ENCODE peak calls at places on chromosomes 2 and 18, in ten cellular contexts. I is K562, H is fibroblast of mammary gland, X is A673, L is A549, M is colonic mucosa, A is lower lobe of right lung, D is AG04450, J is GM12878, K is GM06990. F is an unnamed sample.
A peak's percentile ranks its signal among the peaks of the same experiment; 100 is the strongest.

GRCh38 chr2:228629251-228629650 is 447.8 kb upstream of the SPHKAP start:
- DNase-seq in I (no peak), H (no peak), X (no peak), L (no peak), M (no peak), A (no peak), D (no peak), J (no peak), K (no peak), F (no peak)

GRCh38 chr2:10575566-10576300 is 114.0 kb downstream of the NOL10 start:
- DNase-seq in I (no peak), H (peak; percentile 95), X (no peak), L (peak; percentile 41), M (no peak), A (no peak), D (peak; percentile 30), J (no peak), K (no peak), F (peak; percentile 51)

GRCh38 chr2:224449212-224450147 is 47.6 kb upstream of the FAM124B start:
- DNase-seq in I (no peak), H (peak; percentile 31), X (peak; percentile 38), L (peak; percentile 41), M (no peak), A (no peak), D (no peak), J (no peak), K (no peak), F (peak; percentile 11)

GRCh38 chr2:157326683-157327082 is 1.1 kb upstream of the ERMN start:
- DNase-seq in I (no peak), H (no peak), X (no peak), L (no peak), M (no peak), A (no peak), D (no peak), J (no peak), K (no peak), F (no peak)

GRCh38 chr18:12281861-12282260 is 26.2 kb upstream of the TUBB6 start:
- DNase-seq in I (no peak), H (no peak), X (no peak), L (no peak), M (no peak), A (no peak), D (no peak), J (no peak), K (no peak), F (no peak)

GRCh38 chr2:95552911-95553310 is 38.9 kb upstream of the TRIM43 start:
- DNase-seq in I (no peak), H (peak; percentile 24), X (no peak), L (no peak), M (no peak), A (no peak), D (no peak), J (no peak), K (no peak), F (no peak)

GRCh38 chr2:237901932-237902846 is 42.8 kb downstream of the RAMP1 start:
- DNase-seq in I (no peak), H (no peak), X (no peak), L (no peak), M (no peak), A (peak; percentile 42), D (no peak), J (no peak), K (no peak), F (no peak)

GRCh38 chr18:33577688-33578370 is at the start of gene ASXL3:
- DNase-seq in I (no peak), H (no peak), X (peak; percentile 20), L (no peak), M (peak; percentile 64), A (peak; percentile 52), D (no peak), J (no peak), K (no peak), F (no peak)

GRCh38 chr2:197306691-197307030 is 3.9 kb downstream of the ANKRD44 start:
- DNase-seq in I (no peak), H (no peak), X (no peak), L (no peak), M (no peak), A (peak; percentile 55), D (no peak), J (no peak), K (no peak), F (no peak)

GRCh38 chr2:143759455-143759854 is 630.2 kb downstream of the ARHGAP15 start:
- DNase-seq in I (no peak), H (no peak), X (no peak), L (no peak), M (no peak), A (no peak), D (no peak), J (no peak), K (no peak), F (no peak)

GRCh38 chr18:48940854-48941531 is 9.8 kb downstream of the SMAD7 start:
- DNase-seq in I (no peak), H (no peak), X (peak; percentile 68), L (no peak), M (no peak), A (no peak), D (no peak), J (peak; percentile 62), K (peak; percentile 66), F (no peak)

GRCh38 chr2:85804583-85804982 is 50.8 kb downstream of the ATOH8 start:
- DNase-seq in I (peak; percentile 67), H (peak; percentile 18), X (peak; percentile 65), L (peak; percentile 36), M (no peak), A (no peak), D (no peak), J (no peak), K (no peak), F (no peak)

GRCh38 chr2:219177594-219178376 is at the start of gene RETREG2:
- DNase-seq in I (peak; percentile 93), H (peak; percentile 92), X (peak; percentile 89), L (peak; percentile 94), M (peak; percentile 92), A (peak; percentile 90), D (peak; percentile 62), J (peak; percentile 72), K (peak; percentile 94), F (peak; percentile 64)

GRCh38 chr2:219176818-219177593 is at the start of gene CNPPD1:
- DNase-seq in I (peak; percentile 80), H (peak; percentile 63), X (peak; percentile 83), L (peak; percentile 86), M (peak; percentile 92), A (peak; percentile 93), D (no peak), J (no peak), K (peak; percentile 94), F (no peak)

GRCh38 chr2:219174801-219175200 is 1.9 kb downstream of the CNPPD1 start:
- DNase-seq in I (no peak), H (no peak), X (no peak), L (no peak), M (no peak), A (no peak), D (no peak), J (no peak), K (no peak), F (no peak)

GRCh38 chr2:219175486-219175885 is 1.2 kb downstream of the CNPPD1 start:
- DNase-seq in I (no peak), H (no peak), X (no peak), L (no peak), M (no peak), A (no peak), D (no peak), J (no peak), K (no peak), F (no peak)

DNA sequence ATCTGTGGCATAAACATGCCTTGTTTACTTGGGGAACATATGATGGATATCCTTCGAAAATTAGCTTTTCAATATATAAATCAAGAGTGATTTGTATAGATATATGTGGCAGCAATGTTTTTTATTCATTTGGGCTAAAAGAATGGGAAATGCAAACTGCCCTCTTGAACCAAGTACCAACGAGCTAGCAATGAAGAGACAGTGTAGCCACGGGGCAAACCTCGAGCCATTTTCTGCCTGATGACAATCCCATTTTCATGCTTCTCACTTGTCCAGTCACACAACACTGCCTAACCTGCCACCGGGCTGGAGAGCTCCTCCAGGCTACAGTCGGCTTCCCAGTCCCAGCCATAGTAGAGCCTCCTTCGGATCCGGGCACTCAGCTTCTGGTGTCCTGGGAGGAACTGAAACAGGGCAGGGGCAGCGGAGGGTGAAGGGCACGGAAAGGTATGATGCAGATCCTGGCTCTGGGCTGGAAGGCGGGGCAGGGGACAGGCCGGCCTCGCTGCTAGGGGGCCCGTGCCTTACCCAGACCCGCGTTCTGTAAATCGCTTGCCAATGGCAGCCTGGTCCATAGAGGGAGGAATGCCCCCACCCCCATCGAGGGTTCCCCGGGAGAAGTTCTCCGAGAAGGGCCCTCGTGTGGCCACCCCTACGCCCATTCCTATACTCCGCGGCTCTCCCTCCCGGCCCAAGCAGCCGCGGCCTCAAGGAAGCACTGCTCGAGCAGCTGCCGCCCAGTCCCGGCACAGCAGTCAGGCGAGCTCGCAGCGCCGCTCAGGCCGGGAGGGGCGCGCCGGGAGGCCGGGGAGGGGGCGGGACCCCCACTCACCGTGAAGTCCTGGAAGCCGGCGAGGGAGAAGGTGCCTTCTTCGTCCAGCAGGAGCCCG is 552 bp downstream of the CNPPD1 start:
- DNase-seq in I (no peak), H (peak; percentile 22), X (peak; percentile 36), L (peak; percentile 34), M (peak; percentile 63), A (peak; percentile 72), D (no peak), J (no peak), K (peak; percentile 64), F (no peak)
- TF ChIP-seq CTCF in I (peak; percentile 6), H (no peak), X (no peak), L (no peak), M (no peak), A (peak; percentile 22), D (peak; percentile 7), J (no peak), K (no peak), F (peak; percentile 12)

GRCh38 chr18:47143153-47143552 is 7.1 kb downstream of the HDHD2 start:
- DNase-seq in I (no peak), H (no peak), X (no peak), L (no peak), M (no peak), A (no peak), D (no peak), J (no peak), K (no peak), F (no peak)
- H3K4me3 ChIP-seq in I (no peak overlapping the region), H (no peak overlapping the region), X (no peak overlapping the region), L (no peak overlapping the region), M (no peak overlapping the region), A (no peak overlapping the region), D (no peak overlapping the region), J (no peak overlapping the region), K (no peak overlapping the region), F (no peak overlapping the region)

GRCh38 chr18:8341481-8342230 is 267.6 kb upstream of the RAB12 start:
- DNase-seq in I (no peak), H (peak; percentile 12), X (no peak), L (peak; percentile 97), M (no peak), A (no peak), D (peak; percentile 20), J (no peak), K (no peak), F (peak; percentile 67)
- TF ChIP-seq CTCF in I (no peak), H (no peak), X (no peak), L (no peak), M (no peak), A (no peak), D (no peak), J (no peak), K (no peak), F (no peak)

GRCh38 chr18:74282359-74283254 is 9.2 kb downstream of the CYB5A start:
- DNase-seq in I (no peak), H (no peak), X (no peak), L (no peak), M (peak; percentile 42), A (no peak), D (no peak), J (no peak), K (no peak), F (no peak)
- H3K4me3 ChIP-seq in I (no peak overlapping the region), H (no peak overlapping the region), X (no peak overlapping the region), L (no peak overlapping the region), M (no peak overlapping the region), A (peak overlapping the region; percentile 17), D (no peak overlapping the region), J (no peak overlapping the region), K (no peak overlapping the region), F (no peak overlapping the region)

F was measured in retinal pigment epithelial cell.